ENCODE peak calls at places on chromosomes 3 and 15, in four cellular contexts. One of them, this sample, is unnamed.
A peak's percentile ranks its signal among the peaks of the same experiment; 100 is the strongest.

GRCh38 chr3:150691414-150692040 is 12.2 kb downstream of the ERICH6 start:
- DNase-seq in H9: no peak
- DNase-seq in stimulated activated CD4-positive, alpha-beta T cell treated with anti-CD3 and anti-CD28 coated beads, Interleukin-1b, Interleukin-23, amount 100 ng/mL, for 24 hours: no peak
- DNase-seq in activated gamma-delta T cell: no peak
- DNase-seq in this sample: no peak

GRCh38 chr15:85588657-85589056 is 206.1 kb downstream of the KLHL25 start:
- DNase-seq in H9: no peak
- DNase-seq in stimulated activated CD4-positive, alpha-beta T cell treated with anti-CD3 and anti-CD28 coated beads, Interleukin-1b, Interleukin-23, amount 100 ng/mL, for 24 hours: no peak
- DNase-seq in activated gamma-delta T cell: no peak
- DNase-seq in this sample: no peak

GRCh38 chr15:74270155-74270554 is 34.0 kb downstream of the CCDC33 start:
- DNase-seq in H9: no peak
- DNase-seq in stimulated activated CD4-positive, alpha-beta T cell treated with anti-CD3 and anti-CD28 coated beads, Interleukin-1b, Interleukin-23, amount 100 ng/mL, for 24 hours: no peak
- DNase-seq in activated gamma-delta T cell: no peak
- DNase-seq in this sample: no peak

GRCh38 chr3:107942244-107942643 is 148.6 kb downstream of the CD47 start:
- DNase-seq in H9: no peak
- DNase-seq in stimulated activated CD4-positive, alpha-beta T cell treated with anti-CD3 and anti-CD28 coated beads, Interleukin-1b, Interleukin-23, amount 100 ng/mL, for 24 hours: no peak
- DNase-seq in activated gamma-delta T cell: no peak
- DNase-seq in this sample: no peak

GRCh38 chr3:61236556-61236955 is 14.7 kb downstream of the FHIT start:
- DNase-seq in H9: no peak
- DNase-seq in stimulated activated CD4-positive, alpha-beta T cell treated with anti-CD3 and anti-CD28 coated beads, Interleukin-1b, Interleukin-23, amount 100 ng/mL, for 24 hours: no peak
- DNase-seq in activated gamma-delta T cell: no peak
- DNase-seq in this sample: no peak

GRCh38 chr3:189776163-189776824 is 145.1 kb downstream of the TP63 start:
- DNase-seq in H9: no peak
- DNase-seq in stimulated activated CD4-positive, alpha-beta T cell treated with anti-CD3 and anti-CD28 coated beads, Interleukin-1b, Interleukin-23, amount 100 ng/mL, for 24 hours: no peak
- DNase-seq in activated gamma-delta T cell: no peak
- DNase-seq in this sample: no peak

GRCh38 chr3:181252626-181253025 is 263.1 kb upstream of the DNAJC19 start:
- DNase-seq in H9: no peak
- DNase-seq in stimulated activated CD4-positive, alpha-beta T cell treated with anti-CD3 and anti-CD28 coated beads, Interleukin-1b, Interleukin-23, amount 100 ng/mL, for 24 hours: no peak
- DNase-seq in activated gamma-delta T cell: no peak
- DNase-seq in this sample: no peak

GRCh38 chr3:126555795-126556636 is 2.7 kb downstream of the C3orf22 start:
- DNase-seq in H9: peak; percentile 22
- DNase-seq in stimulated activated CD4-positive, alpha-beta T cell treated with anti-CD3 and anti-CD28 coated beads, Interleukin-1b, Interleukin-23, amount 100 ng/mL, for 24 hours: no peak
- DNase-seq in activated gamma-delta T cell: no peak
- DNase-seq in this sample: peak; percentile 10

GRCh38 chr3:134838599-134838998 is 43.5 kb downstream of the EPHB1 start:
- DNase-seq in H9: no peak
- DNase-seq in stimulated activated CD4-positive, alpha-beta T cell treated with anti-CD3 and anti-CD28 coated beads, Interleukin-1b, Interleukin-23, amount 100 ng/mL, for 24 hours: no peak
- DNase-seq in activated gamma-delta T cell: no peak
- DNase-seq in this sample: no peak

GRCh38 chr3:183466575-183466974 is 38.2 kb upstream of the MCF2L2 start:
- DNase-seq in H9: no peak
- DNase-seq in stimulated activated CD4-positive, alpha-beta T cell treated with anti-CD3 and anti-CD28 coated beads, Interleukin-1b, Interleukin-23, amount 100 ng/mL, for 24 hours: no peak
- DNase-seq in activated gamma-delta T cell: no peak
- DNase-seq in this sample: no peak

GRCh38 chr15:67520976-67521769 is at the start of gene C15orf61:
- DNase-seq in H9: peak; percentile 80
- DNase-seq in stimulated activated CD4-positive, alpha-beta T cell treated with anti-CD3 and anti-CD28 coated beads, Interleukin-1b, Interleukin-23, amount 100 ng/mL, for 24 hours: peak; percentile 64
- DNase-seq in activated gamma-delta T cell: peak; percentile 81
- DNase-seq in this sample: peak; percentile 40

GRCh38 chr15:83585770-83586169 is 68.2 kb upstream of the ADAMTSL3 start:
- DNase-seq in H9: no peak
- DNase-seq in stimulated activated CD4-positive, alpha-beta T cell treated with anti-CD3 and anti-CD28 coated beads, Interleukin-1b, Interleukin-23, amount 100 ng/mL, for 24 hours: no peak
- DNase-seq in activated gamma-delta T cell: no peak
- DNase-seq in this sample: no peak

GRCh38 chr3:101925564-101925963 is 76.2 kb downstream of the NFKBIZ start:
- DNase-seq in H9: no peak
- DNase-seq in stimulated activated CD4-positive, alpha-beta T cell treated with anti-CD3 and anti-CD28 coated beads, Interleukin-1b, Interleukin-23, amount 100 ng/mL, for 24 hours: no peak
- DNase-seq in activated gamma-delta T cell: no peak
- DNase-seq in this sample: no peak

GRCh38 chr3:128343287-128344045 is 123.2 kb downstream of the DNAJB8 start:
- DNase-seq in H9: peak; percentile 61
- DNase-seq in stimulated activated CD4-positive, alpha-beta T cell treated with anti-CD3 and anti-CD28 coated beads, Interleukin-1b, Interleukin-23, amount 100 ng/mL, for 24 hours: no peak
- DNase-seq in activated gamma-delta T cell: no peak
- DNase-seq in this sample: no peak

GRCh38 chr15:80835338-80835737 is 56.2 kb downstream of the CEMIP start:
- DNase-seq in H9: peak; percentile 72
- DNase-seq in stimulated activated CD4-positive, alpha-beta T cell treated with anti-CD3 and anti-CD28 coated beads, Interleukin-1b, Interleukin-23, amount 100 ng/mL, for 24 hours: no peak
- DNase-seq in activated gamma-delta T cell: no peak
- DNase-seq in this sample: no peak

GRCh38 chr15:66986951-66987350 is 78.5 kb upstream of the SMAD3 start:
- DNase-seq in H9: no peak
- DNase-seq in stimulated activated CD4-positive, alpha-beta T cell treated with anti-CD3 and anti-CD28 coated beads, Interleukin-1b, Interleukin-23, amount 100 ng/mL, for 24 hours: no peak
- DNase-seq in activated gamma-delta T cell: no peak
- DNase-seq in this sample: no peak

GRCh38 chr3:140630866-140631265 is 47.0 kb upstream of the TRIM42 start:
- DNase-seq in H9: no peak
- DNase-seq in stimulated activated CD4-positive, alpha-beta T cell treated with anti-CD3 and anti-CD28 coated beads, Interleukin-1b, Interleukin-23, amount 100 ng/mL, for 24 hours: no peak
- DNase-seq in activated gamma-delta T cell: no peak
- DNase-seq in this sample: no peak

This sample was measured in omental fat pad.